ENCODE peak calls at places on chromosome 6, in eight cellular contexts. One of them, this sample, is unnamed.

GRCh38 chr6:148451690-148452089 is 109.1 kb downstream of the SASH1 start:
- DNase-seq in fibroblast of lung: no peak
- DNase-seq in SW480: no peak
- DNase-seq in mesothelial cell of epicardium: no peak
- DNase-seq in substantia nigra: no peak
- DNase-seq in T-helper 1 cell: peak; percentile 7
- DNase-seq in upper lobe of left lung: no peak
- DNase-seq in posterior vena cava: no peak
- DNase-seq in this sample: peak; percentile 28

GRCh38 chr6:151036869-151037680 is 171.6 kb downstream of the MTHFD1L start:
- DNase-seq in fibroblast of lung: peak; percentile 72
- DNase-seq in SW480: peak; percentile 23
- DNase-seq in mesothelial cell of epicardium: no peak
- DNase-seq in substantia nigra: no peak
- DNase-seq in T-helper 1 cell: peak; percentile 56
- DNase-seq in upper lobe of left lung: peak; percentile 47
- DNase-seq in posterior vena cava: no peak
- DNase-seq in this sample: no peak

GRCh38 chr6:11535801-11536230 is 1.7 kb upstream of the TMEM170B start:
- DNase-seq in fibroblast of lung: peak; percentile 52
- DNase-seq in SW480: peak; percentile 32
- DNase-seq in mesothelial cell of epicardium: no peak
- DNase-seq in substantia nigra: no peak
- DNase-seq in T-helper 1 cell: no peak
- DNase-seq in upper lobe of left lung: no peak
- DNase-seq in posterior vena cava: no peak
- DNase-seq in this sample: no peak

GRCh38 chr6:29524444-29524843 is 35.1 kb downstream of the UBD start:
- DNase-seq in fibroblast of lung: no peak
- DNase-seq in SW480: no peak
- DNase-seq in mesothelial cell of epicardium: no peak
- DNase-seq in substantia nigra: no peak
- DNase-seq in T-helper 1 cell: no peak
- DNase-seq in upper lobe of left lung: no peak
- DNase-seq in posterior vena cava: no peak
- DNase-seq in this sample: no peak

GRCh38 chr6:151681426-151682059 is 125.9 kb upstream of the ESR1 start:
- DNase-seq in fibroblast of lung: no peak
- DNase-seq in SW480: no peak
- DNase-seq in mesothelial cell of epicardium: no peak
- DNase-seq in substantia nigra: no peak
- DNase-seq in T-helper 1 cell: no peak
- DNase-seq in upper lobe of left lung: no peak
- DNase-seq in posterior vena cava: no peak
- DNase-seq in this sample: no peak

GRCh38 chr6:142846459-142846831 is 98.5 kb downstream of the HIVEP2 start:
- DNase-seq in fibroblast of lung: peak; percentile 70
- DNase-seq in SW480: no peak
- DNase-seq in mesothelial cell of epicardium: no peak
- DNase-seq in substantia nigra: no peak
- DNase-seq in T-helper 1 cell: no peak
- DNase-seq in upper lobe of left lung: no peak
- DNase-seq in posterior vena cava: no peak
- DNase-seq in this sample: no peak

GRCh38 chr6:161273356-161273751 is 507 bp downstream of the AGPAT4 start:
- DNase-seq in fibroblast of lung: peak; percentile 48
- DNase-seq in SW480: no peak
- DNase-seq in mesothelial cell of epicardium: no peak
- DNase-seq in substantia nigra: no peak
- DNase-seq in T-helper 1 cell: peak; percentile 43
- DNase-seq in upper lobe of left lung: no peak
- DNase-seq in posterior vena cava: no peak
- DNase-seq in this sample: peak; percentile 18

GRCh38 chr6:155301867-155302266 is 12.4 kb downstream of the TFB1M start:
- DNase-seq in fibroblast of lung: peak; percentile 63
- DNase-seq in SW480: no peak
- DNase-seq in mesothelial cell of epicardium: no peak
- DNase-seq in substantia nigra: no peak
- DNase-seq in T-helper 1 cell: no peak
- DNase-seq in upper lobe of left lung: no peak
- DNase-seq in posterior vena cava: no peak
- DNase-seq in this sample: no peak

GRCh38 chr6:85464260-85464644 is 14.4 kb downstream of the NT5E start:
- DNase-seq in fibroblast of lung: peak; percentile 99
- DNase-seq in SW480: peak; percentile 78
- DNase-seq in mesothelial cell of epicardium: no peak
- DNase-seq in substantia nigra: no peak
- DNase-seq in T-helper 1 cell: peak; percentile 28
- DNase-seq in upper lobe of left lung: peak; percentile 26
- DNase-seq in posterior vena cava: peak; percentile 89
- DNase-seq in this sample: no peak

GRCh38 chr6:90375681-90376439 is 79.2 kb upstream of the BACH2 start:
- DNase-seq in fibroblast of lung: peak; percentile 94
- DNase-seq in SW480: no peak
- DNase-seq in mesothelial cell of epicardium: no peak
- DNase-seq in substantia nigra: no peak
- DNase-seq in T-helper 1 cell: no peak
- DNase-seq in upper lobe of left lung: peak; percentile 23
- DNase-seq in posterior vena cava: no peak
- DNase-seq in this sample: no peak

GRCh38 chr6:28104392-28105250 is 19.8 kb upstream of the ZSCAN16 start:
- DNase-seq in fibroblast of lung: peak; percentile 77
- DNase-seq in SW480: peak; percentile 86
- DNase-seq in mesothelial cell of epicardium: peak; percentile 56
- DNase-seq in substantia nigra: peak; percentile 76
- DNase-seq in T-helper 1 cell: peak; percentile 90
- DNase-seq in upper lobe of left lung: peak; percentile 86
- DNase-seq in posterior vena cava: peak; percentile 94
- DNase-seq in this sample: peak; percentile 70

GRCh38 chr6:107098436-107099307 is 16.6 kb downstream of the BEND3 start:
- DNase-seq in fibroblast of lung: no peak
- DNase-seq in SW480: no peak
- DNase-seq in mesothelial cell of epicardium: no peak
- DNase-seq in substantia nigra: no peak
- DNase-seq in T-helper 1 cell: no peak
- DNase-seq in upper lobe of left lung: no peak
- DNase-seq in posterior vena cava: peak; percentile 48
- DNase-seq in this sample: no peak

GRCh38 chr6:15443119-15443518 is 197.2 kb downstream of the JARID2 start:
- DNase-seq in fibroblast of lung: peak; percentile 94
- DNase-seq in SW480: no peak
- DNase-seq in mesothelial cell of epicardium: no peak
- DNase-seq in substantia nigra: no peak
- DNase-seq in T-helper 1 cell: no peak
- DNase-seq in upper lobe of left lung: no peak
- DNase-seq in posterior vena cava: no peak
- DNase-seq in this sample: no peak

GRCh38 chr6:42260424-42260888 is 42.8 kb upstream of the MRPS10 start:
- DNase-seq in fibroblast of lung: no peak
- DNase-seq in SW480: peak; percentile 16
- DNase-seq in mesothelial cell of epicardium: no peak
- DNase-seq in substantia nigra: no peak
- DNase-seq in T-helper 1 cell: no peak
- DNase-seq in upper lobe of left lung: no peak
- DNase-seq in posterior vena cava: peak; percentile 75
- DNase-seq in this sample: no peak

GRCh38 chr6:134658596-134658995 is 291.3 kb downstream of the ALDH8A1 start:
- DNase-seq in fibroblast of lung: no peak
- DNase-seq in SW480: no peak
- DNase-seq in mesothelial cell of epicardium: no peak
- DNase-seq in substantia nigra: no peak
- DNase-seq in T-helper 1 cell: no peak
- DNase-seq in upper lobe of left lung: no peak
- DNase-seq in posterior vena cava: no peak
- DNase-seq in this sample: no peak

GRCh38 chr6:56357616-56358373 is 110.4 kb upstream of the COL21A1 start:
- DNase-seq in fibroblast of lung: peak; percentile 82
- DNase-seq in SW480: no peak
- DNase-seq in mesothelial cell of epicardium: no peak
- DNase-seq in substantia nigra: no peak
- DNase-seq in T-helper 1 cell: no peak
- DNase-seq in upper lobe of left lung: no peak
- DNase-seq in posterior vena cava: no peak
- DNase-seq in this sample: no peak

GRCh38 chr6:108133594-108134179 is 32.1 kb upstream of the NR2E1 start:
- DNase-seq in fibroblast of lung: peak; percentile 87
- DNase-seq in SW480: peak; percentile 90
- DNase-seq in mesothelial cell of epicardium: peak; percentile 75
- DNase-seq in substantia nigra: peak; percentile 18
- DNase-seq in T-helper 1 cell: no peak
- DNase-seq in upper lobe of left lung: peak; percentile 79
- DNase-seq in posterior vena cava: peak; percentile 82
- DNase-seq in this sample: no peak

GRCh38 chr6:37459981-37460800 is 27.2 kb downstream of the CMTR1 start:
- DNase-seq in fibroblast of lung: no peak
- DNase-seq in SW480: no peak
- DNase-seq in mesothelial cell of epicardium: no peak
- DNase-seq in substantia nigra: no peak
- DNase-seq in T-helper 1 cell: no peak
- DNase-seq in upper lobe of left lung: no peak
- DNase-seq in posterior vena cava: no peak
- DNase-seq in this sample: no peak